ENCODE peak calls at places on chromosome 7, in six cellular contexts. One of them, this sample, is unnamed.

GRCh38 chr7:70104243-70104642 is 506.0 kb downstream of the AUTS2 start:
- DNase-seq in T-cell: no peak
- DNase-seq in HCT116: no peak
- DNase-seq in GM19239: no peak
- DNase-seq in colonic mucosa: no peak
- DNase-seq in ELR: no peak
- DNase-seq in this sample: no peak

GRCh38 chr7:147279951-147280350 is 1163.3 kb downstream of the CNTNAP2 start:
- DNase-seq in T-cell: no peak
- DNase-seq in HCT116: no peak
- DNase-seq in GM19239: no peak
- DNase-seq in colonic mucosa: no peak
- DNase-seq in ELR: no peak
- DNase-seq in this sample: no peak

GRCh38 chr7:25716421-25716820 is 435.6 kb upstream of the NFE2L3 start:
- DNase-seq in T-cell: no peak
- DNase-seq in HCT116: no peak
- DNase-seq in GM19239: no peak
- DNase-seq in colonic mucosa: no peak
- DNase-seq in ELR: peak; percentile 24
- DNase-seq in this sample: no peak

GRCh38 chr7:47941136-47941844 is 7.0 kb downstream of the PKD1L1 start:
- DNase-seq in T-cell: no peak
- DNase-seq in HCT116: no peak
- DNase-seq in GM19239: no peak
- DNase-seq in colonic mucosa: no peak
- DNase-seq in ELR: peak; percentile 92
- DNase-seq in this sample: no peak

GRCh38 chr7:141053626-141054025 is 20.2 kb upstream of the TMEM178B start:
- DNase-seq in T-cell: peak; percentile 61
- DNase-seq in HCT116: no peak
- DNase-seq in GM19239: no peak
- DNase-seq in colonic mucosa: no peak
- DNase-seq in ELR: peak; percentile 29
- DNase-seq in this sample: no peak

GRCh38 chr7:152382244-152382643 is 53.6 kb downstream of the KMT2C start:
- DNase-seq in T-cell: no peak
- DNase-seq in HCT116: no peak
- DNase-seq in GM19239: no peak
- DNase-seq in colonic mucosa: no peak
- DNase-seq in ELR: no peak
- DNase-seq in this sample: no peak

GRCh38 chr7:77269360-77270075 is 69.9 kb upstream of the FGL2 start:
- DNase-seq in T-cell: no peak
- DNase-seq in HCT116: no peak
- DNase-seq in GM19239: peak; percentile 33
- DNase-seq in colonic mucosa: no peak
- DNase-seq in ELR: no peak
- DNase-seq in this sample: no peak

GRCh38 chr7:140641532-140642191 is 1.0 kb upstream of the DENND2A start:
- DNase-seq in T-cell: no peak
- DNase-seq in HCT116: no peak
- DNase-seq in GM19239: no peak
- DNase-seq in colonic mucosa: no peak
- DNase-seq in ELR: no peak
- DNase-seq in this sample: peak; percentile 23

GRCh38 chr7:138483516-138483915 is 23.5 kb downstream of the TRIM24 start:
- DNase-seq in T-cell: no peak
- DNase-seq in HCT116: no peak
- DNase-seq in GM19239: no peak
- DNase-seq in colonic mucosa: no peak
- DNase-seq in ELR: no peak
- DNase-seq in this sample: no peak

GRCh38 chr7:20865684-20866083 is 79.0 kb upstream of the SP8 start:
- DNase-seq in T-cell: no peak
- DNase-seq in HCT116: no peak
- DNase-seq in GM19239: no peak
- DNase-seq in colonic mucosa: no peak
- DNase-seq in ELR: no peak
- DNase-seq in this sample: no peak

GRCh38 chr7:88490911-88491310 is 184.2 kb upstream of the STEAP4 start:
- DNase-seq in T-cell: no peak
- DNase-seq in HCT116: no peak
- DNase-seq in GM19239: no peak
- DNase-seq in colonic mucosa: no peak
- DNase-seq in ELR: no peak
- DNase-seq in this sample: no peak

GRCh38 chr7:165661-166369 is 26.6 kb upstream of the FAM20C start:
- DNase-seq in T-cell: no peak
- DNase-seq in HCT116: no peak
- DNase-seq in GM19239: no peak
- DNase-seq in colonic mucosa: peak; percentile 19
- DNase-seq in ELR: no peak
- DNase-seq in this sample: no peak

GRCh38 chr7:45080265-45080957 is 8.4 kb downstream of the NACAD start:
- DNase-seq in T-cell: no peak
- DNase-seq in HCT116: no peak
- DNase-seq in GM19239: no peak
- DNase-seq in colonic mucosa: no peak
- DNase-seq in ELR: peak; percentile 21
- DNase-seq in this sample: no peak

GRCh38 chr7:21915140-21915539 is 30.6 kb downstream of the CDCA7L start:
- DNase-seq in T-cell: no peak
- DNase-seq in HCT116: no peak
- DNase-seq in GM19239: no peak
- DNase-seq in colonic mucosa: no peak
- DNase-seq in ELR: no peak
- DNase-seq in this sample: no peak

GRCh38 chr7:26992670-26993069 is 103.1 kb downstream of the HOXA1 start:
- DNase-seq in T-cell: no peak
- DNase-seq in HCT116: no peak
- DNase-seq in GM19239: no peak
- DNase-seq in colonic mucosa: no peak
- DNase-seq in ELR: no peak
- DNase-seq in this sample: no peak

GRCh38 chr7:556837-557555 is 37.4 kb upstream of the PDGFA start:
- DNase-seq in T-cell: no peak
- DNase-seq in HCT116: no peak
- DNase-seq in GM19239: no peak
- DNase-seq in colonic mucosa: no peak
- DNase-seq in ELR: no peak
- DNase-seq in this sample: no peak

GRCh38 chr7:142866361-142867096 is 11.7 kb downstream of the EPHB6 start:
- DNase-seq in T-cell: no peak
- DNase-seq in HCT116: no peak
- DNase-seq in GM19239: no peak
- DNase-seq in colonic mucosa: peak; percentile 45
- DNase-seq in ELR: peak; percentile 24
- DNase-seq in this sample: no peak

GRCh38 chr7:49852619-49853462 is 79.4 kb downstream of the VWC2 start:
- DNase-seq in T-cell: no peak
- DNase-seq in HCT116: peak; percentile 13
- DNase-seq in GM19239: peak; percentile 9
- DNase-seq in colonic mucosa: peak; percentile 35
- DNase-seq in ELR: peak; percentile 15
- DNase-seq in this sample: peak; percentile 14

GRCh38 chr7:521221-522070 is 1.8 kb upstream of the PDGFA start:
- DNase-seq in T-cell: no peak
- DNase-seq in HCT116: no peak
- DNase-seq in GM19239: peak; percentile 64
- DNase-seq in colonic mucosa: no peak
- DNase-seq in ELR: peak; percentile 60
- DNase-seq in this sample: peak; percentile 71

GRCh38 chr7:745431-745980 is 18.4 kb upstream of the PRKAR1B start:
- DNase-seq in T-cell: no peak
- DNase-seq in HCT116: no peak
- DNase-seq in GM19239: no peak
- DNase-seq in colonic mucosa: no peak
- DNase-seq in ELR: no peak
- DNase-seq in this sample: no peak

GRCh38 chr7:114819629-114820362 is 102.1 kb upstream of the MDFIC start:
- DNase-seq in T-cell: no peak
- DNase-seq in HCT116: peak; percentile 69
- DNase-seq in GM19239: no peak
- DNase-seq in colonic mucosa: no peak
- DNase-seq in ELR: peak; percentile 99
- DNase-seq in this sample: no peak

GRCh38 chr7:81491573-81491972 is 278.3 kb downstream of the HGF start:
- DNase-seq in T-cell: no peak
- DNase-seq in HCT116: no peak
- DNase-seq in GM19239: no peak
- DNase-seq in colonic mucosa: no peak
- DNase-seq in ELR: no peak
- DNase-seq in this sample: no peak

GRCh38 chr7:91396-92158 is 100.8 kb upstream of the FAM20C start:
- DNase-seq in T-cell: no peak
- DNase-seq in HCT116: no peak
- DNase-seq in GM19239: no peak
- DNase-seq in colonic mucosa: no peak
- DNase-seq in ELR: no peak
- DNase-seq in this sample: no peak

GRCh38 chr7:73521636-73522080 is 435 bp downstream of the BAZ1B start:
- DNase-seq in T-cell: no peak
- DNase-seq in HCT116: no peak
- DNase-seq in GM19239: peak; percentile 31
- DNase-seq in colonic mucosa: peak; percentile 77
- DNase-seq in ELR: peak; percentile 63
- DNase-seq in this sample: no peak

GRCh38 chr7:2500701-2501100 is 18.9 kb upstream of the LFNG start:
- DNase-seq in T-cell: no peak
- DNase-seq in HCT116: no peak
- DNase-seq in GM19239: no peak
- DNase-seq in colonic mucosa: no peak
- DNase-seq in ELR: no peak
- DNase-seq in this sample: no peak

This sample was measured in pancreas.